ENCODE peak calls at places on chromosomes 11 and 22, in ten cellular contexts. One of them, this sample, is unnamed.

GRCh38 chr22:46147061-46147460 is 3.3 kb upstream of the PPARA start:
- DNase-seq in NCI-H1092 treated with DMSO at 0.1 percent for 48 hours: no peak
- DNase-seq in foreskin fibroblast: no peak
- DNase-seq in NCI-H748 treated with DMSO at 0.1 percent for 48 hours: no peak
- DNase-seq in activated T-helper 9 cell treated with anti-CD3 and anti-CD28 coated beads, Interleukin-2, amount 50 U/mL, for 16 hours: no peak
- DNase-seq in fibroblast of mammary gland: no peak
- DNase-seq in GM20000: no peak
- DNase-seq in GOT3: no peak
- DNase-seq in SK-N-DZ: no peak
- DNase-seq in Ammon's horn: no peak
- DNase-seq in this sample: no peak

GRCh38 chr11:96146765-96147164 is 196.2 kb downstream of the MAML2 start:
- DNase-seq in NCI-H1092 treated with DMSO at 0.1 percent for 48 hours: no peak
- DNase-seq in foreskin fibroblast: no peak
- DNase-seq in NCI-H748 treated with DMSO at 0.1 percent for 48 hours: no peak
- DNase-seq in activated T-helper 9 cell treated with anti-CD3 and anti-CD28 coated beads, Interleukin-2, amount 50 U/mL, for 16 hours: no peak
- DNase-seq in fibroblast of mammary gland: no peak
- DNase-seq in GM20000: no peak
- DNase-seq in GOT3: no peak
- DNase-seq in SK-N-DZ: no peak
- DNase-seq in Ammon's horn: no peak
- DNase-seq in this sample: no peak

GRCh38 chr22:34886391-34886790 is 179.6 kb upstream of the ISX start:
- DNase-seq in NCI-H1092 treated with DMSO at 0.1 percent for 48 hours: no peak
- DNase-seq in foreskin fibroblast: no peak
- DNase-seq in NCI-H748 treated with DMSO at 0.1 percent for 48 hours: no peak
- DNase-seq in activated T-helper 9 cell treated with anti-CD3 and anti-CD28 coated beads, Interleukin-2, amount 50 U/mL, for 16 hours: no peak
- DNase-seq in fibroblast of mammary gland: no peak
- DNase-seq in GM20000: no peak
- DNase-seq in GOT3: no peak
- DNase-seq in SK-N-DZ: no peak
- DNase-seq in Ammon's horn: no peak
- DNase-seq in this sample: no peak

GRCh38 chr11:74325649-74326645 is 14.5 kb upstream of the P4HA3 start:
- DNase-seq in NCI-H1092 treated with DMSO at 0.1 percent for 48 hours: peak
- DNase-seq in foreskin fibroblast: peak
- DNase-seq in NCI-H748 treated with DMSO at 0.1 percent for 48 hours: no peak
- DNase-seq in activated T-helper 9 cell treated with anti-CD3 and anti-CD28 coated beads, Interleukin-2, amount 50 U/mL, for 16 hours: no peak
- DNase-seq in fibroblast of mammary gland: peak
- DNase-seq in GM20000: no peak
- DNase-seq in GOT3: no peak
- DNase-seq in SK-N-DZ: no peak
- DNase-seq in Ammon's horn: peak
- DNase-seq in this sample: no peak

GRCh38 chr11:46617451-46618314 is at the start of gene ATG13:
- DNase-seq in NCI-H1092 treated with DMSO at 0.1 percent for 48 hours: peak
- DNase-seq in foreskin fibroblast: peak
- DNase-seq in NCI-H748 treated with DMSO at 0.1 percent for 48 hours: peak
- DNase-seq in activated T-helper 9 cell treated with anti-CD3 and anti-CD28 coated beads, Interleukin-2, amount 50 U/mL, for 16 hours: peak
- DNase-seq in fibroblast of mammary gland: peak
- DNase-seq in GM20000: peak
- DNase-seq in GOT3: peak
- DNase-seq in SK-N-DZ: peak
- DNase-seq in Ammon's horn: peak
- DNase-seq in this sample: peak

GRCh38 chr11:118689503-118689851 is 10.0 kb upstream of the TREH start:
- DNase-seq in NCI-H1092 treated with DMSO at 0.1 percent for 48 hours: no peak
- DNase-seq in foreskin fibroblast: no peak
- DNase-seq in NCI-H748 treated with DMSO at 0.1 percent for 48 hours: no peak
- DNase-seq in activated T-helper 9 cell treated with anti-CD3 and anti-CD28 coated beads, Interleukin-2, amount 50 U/mL, for 16 hours: no peak
- DNase-seq in fibroblast of mammary gland: no peak
- DNase-seq in GM20000: no peak
- DNase-seq in GOT3: no peak
- DNase-seq in SK-N-DZ: no peak
- DNase-seq in Ammon's horn: no peak
- DNase-seq in this sample: no peak

GRCh38 chr11:40338739-40339138 is 1120.7 kb downstream of the LRRC4C start:
- DNase-seq in NCI-H1092 treated with DMSO at 0.1 percent for 48 hours: no peak
- DNase-seq in foreskin fibroblast: peak
- DNase-seq in NCI-H748 treated with DMSO at 0.1 percent for 48 hours: no peak
- DNase-seq in activated T-helper 9 cell treated with anti-CD3 and anti-CD28 coated beads, Interleukin-2, amount 50 U/mL, for 16 hours: no peak
- DNase-seq in fibroblast of mammary gland: peak
- DNase-seq in GM20000: no peak
- DNase-seq in GOT3: no peak
- DNase-seq in SK-N-DZ: no peak
- DNase-seq in Ammon's horn: no peak
- DNase-seq in this sample: no peak

GRCh38 chr11:73963861-73964260 is 13.0 kb downstream of the DNAJB13 start:
- DNase-seq in NCI-H1092 treated with DMSO at 0.1 percent for 48 hours: no peak
- DNase-seq in foreskin fibroblast: no peak
- DNase-seq in NCI-H748 treated with DMSO at 0.1 percent for 48 hours: no peak
- DNase-seq in activated T-helper 9 cell treated with anti-CD3 and anti-CD28 coated beads, Interleukin-2, amount 50 U/mL, for 16 hours: no peak
- DNase-seq in fibroblast of mammary gland: no peak
- DNase-seq in GM20000: no peak
- DNase-seq in GOT3: no peak
- DNase-seq in SK-N-DZ: no peak
- DNase-seq in Ammon's horn: no peak
- DNase-seq in this sample: no peak

GRCh38 chr11:59418151-59418550 is 8.1 kb downstream of the OR5A2 start:
- DNase-seq in NCI-H1092 treated with DMSO at 0.1 percent for 48 hours: no peak
- DNase-seq in foreskin fibroblast: no peak
- DNase-seq in NCI-H748 treated with DMSO at 0.1 percent for 48 hours: no peak
- DNase-seq in activated T-helper 9 cell treated with anti-CD3 and anti-CD28 coated beads, Interleukin-2, amount 50 U/mL, for 16 hours: no peak
- DNase-seq in fibroblast of mammary gland: no peak
- DNase-seq in GM20000: no peak
- DNase-seq in GOT3: no peak
- DNase-seq in SK-N-DZ: no peak
- DNase-seq in Ammon's horn: peak
- DNase-seq in this sample: no peak

GRCh38 chr11:122733301-122733686 is 77.8 kb downstream of the UBASH3B start:
- DNase-seq in NCI-H1092 treated with DMSO at 0.1 percent for 48 hours: peak
- DNase-seq in foreskin fibroblast: no peak
- DNase-seq in NCI-H748 treated with DMSO at 0.1 percent for 48 hours: peak
- DNase-seq in activated T-helper 9 cell treated with anti-CD3 and anti-CD28 coated beads, Interleukin-2, amount 50 U/mL, for 16 hours: no peak
- DNase-seq in fibroblast of mammary gland: peak
- DNase-seq in GM20000: no peak
- DNase-seq in GOT3: no peak
- DNase-seq in SK-N-DZ: no peak
- DNase-seq in Ammon's horn: peak
- DNase-seq in this sample: no peak

GRCh38 chr22:48760481-48761238 is 1067.0 kb downstream of the BRD1 start:
- DNase-seq in NCI-H1092 treated with DMSO at 0.1 percent for 48 hours: no peak
- DNase-seq in foreskin fibroblast: no peak
- DNase-seq in NCI-H748 treated with DMSO at 0.1 percent for 48 hours: no peak
- DNase-seq in activated T-helper 9 cell treated with anti-CD3 and anti-CD28 coated beads, Interleukin-2, amount 50 U/mL, for 16 hours: no peak
- DNase-seq in fibroblast of mammary gland: no peak
- DNase-seq in GM20000: no peak
- DNase-seq in GOT3: no peak
- DNase-seq in SK-N-DZ: no peak
- DNase-seq in Ammon's horn: no peak
- DNase-seq in this sample: no peak

GRCh38 chr22:43012390-43012789 is 2.6 kb downstream of the PACSIN2 start:
- DNase-seq in NCI-H1092 treated with DMSO at 0.1 percent for 48 hours: no peak
- DNase-seq in foreskin fibroblast: no peak
- DNase-seq in NCI-H748 treated with DMSO at 0.1 percent for 48 hours: no peak
- DNase-seq in activated T-helper 9 cell treated with anti-CD3 and anti-CD28 coated beads, Interleukin-2, amount 50 U/mL, for 16 hours: no peak
- DNase-seq in fibroblast of mammary gland: no peak
- DNase-seq in GM20000: no peak
- DNase-seq in GOT3: no peak
- DNase-seq in SK-N-DZ: no peak
- DNase-seq in Ammon's horn: no peak
- DNase-seq in this sample: no peak